ENCODE peak calls at places on chromosomes 16 and 17, in seven cellular contexts. Q is effector memory CD4-positive, alpha-beta T cell; J is IMR-90; Y is heart left ventricle; D is hepatocyte; U is heart right ventricle; M is colonic mucosa. S is an unnamed sample. For H3K4me1 and H3K36me3, the result is how much of the 10 kb centered on the place peaks cover.

GRCh38 chr16:67394271-67395104 is 1.2 kb upstream of the TPPP3 start:
- DNase-seq in Q (no peak), J (no peak), Y (peak), D (peak), U (no peak), M (no peak), S (peak)

GRCh38 chr17:3973498-3974137 is 9.4 kb upstream of the ATP2A3 start:
- DNase-seq in Q (no peak), J (no peak), Y (no peak), D (no peak), U (no peak), M (no peak), S (no peak)

GRCh38 chr16:69566437-69567030 is 768 bp downstream of the NFAT5 start:
- DNase-seq in Q (no peak), J (peak), Y (peak), D (peak), U (peak), M (peak), S (peak)

GRCh38 chr16:78198299-78198698 is 98.8 kb downstream of the WWOX start:
- DNase-seq in Q (no peak), J (no peak), Y (no peak), D (no peak), U (no peak), M (no peak), S (no peak)

GRCh38 chr16:87463722-87464690 is 28.8 kb downstream of the ZCCHC14 start:
- DNase-seq in Q (peak), J (peak), Y (peak), D (peak), U (peak), M (no peak), S (no peak)

GRCh38 chr17:76452646-76453430 is at the start of gene UBE2O:
- DNase-seq in Q (peak), J (peak), Y (peak), D (peak), U (peak), M (peak), S (peak)

GRCh38 chr17:77281024-77281903 is 140.5 kb downstream of the SEC14L1 start:
- DNase-seq in Q (peak), J (peak), Y (peak), D (peak), U (no peak), M (peak), S (peak)

GRCh38 chr17:21119247-21119944 is 7.4 kb upstream of the DHRS7B start:
- DNase-seq in Q (peak), J (peak), Y (peak), D (peak), U (peak), M (peak), S (peak)

GRCh38 chr17:54982399-54982798 is 13.8 kb downstream of the STXBP4 start:
- DNase-seq in Q (no peak), J (peak), Y (no peak), D (no peak), U (no peak), M (no peak), S (no peak)

GRCh38 chr16:14486520-14487303 is 143.3 kb downstream of the PARN start:
- DNase-seq in Q (no peak), J (peak), Y (peak), D (peak), U (peak), M (peak), S (no peak)

GRCh38 chr16:71205482-71206131 is 24.9 kb downstream of the HYDIN start:
- DNase-seq in Q (no peak), J (no peak), Y (peak), D (no peak), U (peak), M (no peak), S (no peak)

GRCh38 chr17:50899005-50899460 is 32.9 kb upstream of the TOB1 start:
- DNase-seq in Q (no peak), J (no peak), Y (no peak), D (no peak), U (no peak), M (no peak), S (no peak)

GRCh38 chr16:19236561-19236960 is 49.0 kb upstream of the CLEC19A start:
- DNase-seq in Q (no peak), J (no peak), Y (no peak), D (peak), U (no peak), M (peak), S (no peak)

GRCh38 chr17:9239260-9239820 is 218.0 kb downstream of the NTN1 start:
- DNase-seq in Q (no peak), J (no peak), Y (peak), D (no peak), U (no peak), M (peak), S (no peak)

GRCh38 chr17:29256735-29257466 is 10.2 kb downstream of the CRYBA1 start:
- DNase-seq in Q (no peak), J (peak), Y (no peak), D (no peak), U (no peak), M (no peak), S (no peak)
- H3K4me1 ChIP-seq in Q (under half), J (under half), Y (under half), D (under half), U (under half), M (under half), S (under half)

GRCh38 chr17:36498560-36499300 is 12.2 kb downstream of the ZNHIT3 start:
- DNase-seq in Q (no peak), J (no peak), Y (no peak), D (no peak), U (no peak), M (no peak), S (no peak)
- H3K36me3 ChIP-seq in Q (under half), J (under half), Y (half or more), D (under half), U (half or more), M (under half), S (half or more)

DNA sequence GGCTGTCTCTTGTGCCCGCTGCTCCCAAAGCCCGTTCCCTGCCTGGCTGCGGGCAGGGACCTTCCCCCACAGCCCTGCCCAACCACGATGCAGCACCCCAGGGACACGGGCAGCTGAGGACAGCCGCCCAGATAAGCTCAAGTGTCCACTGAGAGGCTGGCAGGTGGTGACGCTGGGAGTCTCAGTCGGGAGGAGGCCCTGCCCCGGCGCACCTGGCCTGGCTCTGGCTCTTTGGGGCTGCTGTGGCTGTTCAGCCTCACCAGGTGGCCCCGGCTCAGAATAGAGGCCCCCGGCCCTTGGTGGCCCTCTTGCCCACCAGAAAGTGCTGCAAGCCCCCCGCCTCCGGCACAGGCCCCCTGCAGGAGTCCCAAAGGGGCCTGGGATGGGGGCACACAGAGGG is 5.5 kb downstream of the NTHL1 start:
- DNase-seq in Q (no peak), J (no peak), Y (peak), D (no peak), U (peak), M (peak), S (no peak)
- H3K4me1 ChIP-seq in Q (under half), J (under half), Y (half or more), D (half or more), U (half or more), M (half or more), S (under half)

GRCh38 chr16:10752843-10753523 is 9.3 kb downstream of the NUBP1 start:
- DNase-seq in Q (no peak), J (no peak), Y (peak), D (no peak), U (peak), M (peak), S (no peak)

GRCh38 chr16:10751291-10751697 is 7.7 kb downstream of the NUBP1 start:
- DNase-seq in Q (no peak), J (no peak), Y (no peak), D (no peak), U (no peak), M (no peak), S (no peak)

GRCh38 chr16:10756574-10756973 is 12.9 kb downstream of the NUBP1 start:
- DNase-seq in Q (no peak), J (peak), Y (no peak), D (no peak), U (peak), M (no peak), S (no peak)

GRCh38 chr16:10753670-10754069 is 10.0 kb downstream of the NUBP1 start:
- DNase-seq in Q (no peak), J (no peak), Y (no peak), D (no peak), U (no peak), M (no peak), S (no peak)

GRCh38 chr16:10754941-10755340 is 11.3 kb downstream of the NUBP1 start:
- DNase-seq in Q (no peak), J (peak), Y (no peak), D (no peak), U (no peak), M (no peak), S (no peak)
- H3K36me3 ChIP-seq in Q (half or more), J (under half), Y (half or more), D (under half), U (half or more), M (under half), S (half or more)

DNA sequence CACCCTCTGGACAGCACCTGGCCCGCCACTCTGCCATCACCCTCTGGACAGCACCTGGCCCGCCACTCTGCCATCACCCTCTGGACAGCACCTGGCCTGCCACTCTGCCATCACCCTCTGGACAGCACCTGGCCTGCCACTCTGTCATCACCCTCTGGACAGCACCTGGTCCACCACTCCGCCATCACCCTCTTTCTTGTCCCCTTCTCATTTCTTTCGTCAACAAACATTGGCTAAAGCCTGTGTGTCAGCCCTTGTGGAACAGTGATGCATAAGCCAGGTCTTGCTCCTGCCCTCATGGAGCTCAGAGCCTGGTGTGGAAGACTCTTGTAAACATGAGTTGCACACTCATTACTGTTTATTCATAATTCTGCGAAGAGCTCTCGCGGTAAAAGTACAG is 31.2 kb downstream of the CDK5R1 start:
- DNase-seq in Q (no peak), J (no peak), Y (no peak), D (no peak), U (no peak), M (no peak), S (no peak)
- H3K4me1 ChIP-seq in Q (under half), J (under half), Y (under half), D (under half), U (under half), M (under half), S (under half)

GRCh38 chr16:75640598-75640997 is 6.9 kb downstream of the KARS1 start:
- DNase-seq in Q (no peak), J (peak), Y (no peak), D (no peak), U (no peak), M (no peak), S (no peak)
- H3K36me3 ChIP-seq in Q (half or more), J (half or more), Y (half or more), D (under half), U (half or more), M (under half), S (under half)

GRCh38 chr17:67360880-67361279 is 5.5 kb downstream of the PSMD12 start:
- DNase-seq in Q (no peak), J (no peak), Y (no peak), D (no peak), U (no peak), M (no peak), S (no peak)
- H3K4me1 ChIP-seq in Q (under half), J (under half), Y (half or more), D (under half), U (half or more), M (under half), S (under half)

GRCh38 chr16:1156983-1157638 is 4.2 kb downstream of the CACNA1H start:
- DNase-seq in Q (no peak), J (no peak), Y (no peak), D (no peak), U (no peak), M (no peak), S (no peak)

GRCh38 chr16:1159325-1159972 is 6.5 kb downstream of the CACNA1H start:
- DNase-seq in Q (no peak), J (no peak), Y (no peak), D (no peak), U (peak), M (no peak), S (no peak)

GRCh38 chr16:1156111-1156982 is 3.4 kb downstream of the CACNA1H start:
- DNase-seq in Q (no peak), J (no peak), Y (no peak), D (no peak), U (no peak), M (no peak), S (no peak)

GRCh38 chr16:1158456-1159324 is 5.8 kb downstream of the CACNA1H start:
- DNase-seq in Q (no peak), J (peak), Y (peak), D (no peak), U (peak), M (peak), S (no peak)

DNA sequence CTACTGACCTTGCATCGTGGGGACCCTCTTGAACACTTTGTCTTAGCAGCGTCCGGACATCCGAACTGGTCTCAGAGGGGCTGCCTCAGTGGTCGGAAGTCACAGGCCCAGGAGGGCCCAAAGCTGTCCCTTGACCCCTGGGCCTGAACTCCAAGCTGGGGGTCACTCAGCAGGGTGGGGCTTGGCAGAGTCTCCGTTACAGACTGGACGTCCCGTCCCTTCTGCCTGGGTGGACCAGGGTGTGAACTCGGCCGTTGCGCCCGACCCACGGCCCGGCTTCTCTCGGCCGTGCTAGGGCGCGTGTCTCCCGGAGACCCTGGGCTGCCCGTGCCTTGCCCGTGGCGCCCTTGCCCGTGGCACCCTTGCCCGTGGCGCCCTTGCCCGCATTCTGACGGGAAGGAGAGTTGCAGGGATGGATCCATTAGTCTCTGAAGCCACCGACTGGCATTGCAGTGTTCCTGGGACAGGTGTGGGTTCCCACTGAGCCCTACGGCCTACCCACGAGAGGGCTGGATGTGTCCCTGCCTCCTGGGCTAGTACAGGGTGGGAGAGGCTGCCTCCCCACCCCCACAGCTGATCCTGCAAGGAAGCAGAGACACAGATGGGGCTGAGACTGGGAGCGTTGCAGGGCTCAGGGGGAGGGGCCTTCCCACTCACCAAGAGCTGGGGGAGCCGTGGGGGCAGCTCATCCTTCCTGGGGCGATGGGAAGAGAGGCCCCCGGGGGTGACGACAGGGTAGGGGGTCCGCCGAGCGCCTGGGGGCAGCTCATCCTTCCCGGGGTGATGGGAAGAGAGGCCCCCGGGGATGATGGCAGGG is 4.9 kb downstream of the CACNA1H start:
- DNase-seq in Q (no peak), J (no peak), Y (peak), D (no peak), U (peak), M (no peak), S (no peak)
- H3K36me3 ChIP-seq in Q (under half), J (under half), Y (under half), D (under half), U (under half), M (under half), S (under half)